ENCODE peak calls at places on chromosomes 13 and 19, in four cellular contexts. X is ACHN; H is stimulated activated CD8-positive, alpha-beta memory T cell treated with anti-CD3 and anti-CD28 coated beads, Interleukin-15, amount 100 ng/mL, for 24 hours; P is Right ventricle myocardium superior. K is an unnamed sample.

GRCh38 chr13:96551540-96551939 is 442.7 kb downstream of the OXGR1 start:
- DNase-seq in P (no peak), H (no peak), X (no peak), K (no peak)

GRCh38 chr19:3161453-3161852 is 17.1 kb upstream of the S1PR4 start:
- DNase-seq in H (no peak), X (no peak), P (no peak), K (no peak)

GRCh38 chr13:24271231-24271610 is 38.2 kb upstream of the C1QTNF9 start:
- DNase-seq in P (no peak), X (no peak), H (no peak), K (no peak)

GRCh38 chr13:113096745-113097305 is 8.8 kb upstream of the F7 start:
- DNase-seq in P (peak), H (no peak), X (no peak), K (no peak)

GRCh38 chr19:55341191-55342043 is 1.7 kb downstream of the KMT5C start:
- DNase-seq in X (peak), H (no peak), P (peak), K (no peak)

GRCh38 chr19:17385878-17386611 is 8.0 kb downstream of the CCDC194 start:
- DNase-seq in X (peak), H (peak), P (peak), K (no peak)

GRCh38 chr13:75544681-75545333 is 4.8 kb upstream of the UCHL3 start:
- DNase-seq in P (no peak), H (no peak), X (no peak), K (no peak)

GRCh38 chr13:113981201-113981605 is 7.3 kb upstream of the C13orf46 start:
- DNase-seq in P (peak), X (peak), H (no peak), K (no peak)

GRCh38 chr13:81929988-81930387 is 1589.1 kb upstream of the SPRY2 start:
- DNase-seq in P (no peak), X (peak), H (no peak), K (no peak)

GRCh38 chr19:2113436-2114211 is 16.9 kb downstream of the IZUMO4 start:
- DNase-seq in P (no peak), X (no peak), H (no peak), K (no peak)

GRCh38 chr19:29489182-29489951 is 36.4 kb upstream of the VSTM2B start:
- DNase-seq in P (no peak), X (no peak), H (no peak), K (no peak)

GRCh38 chr19:14772467-14772866 is 5.9 kb downstream of the ADGRE2 start:
- DNase-seq in X (no peak), P (no peak), H (no peak), K (no peak)

GRCh38 chr19:10112037-10112751 is 701 bp downstream of the P2RY11 start:
- DNase-seq in P (no peak), H (no peak), X (no peak), K (no peak)

GRCh38 chr13:41746259-41746658 is 214.7 kb downstream of the VWA8 start:
- DNase-seq in P (no peak), H (no peak), X (peak), K (no peak)

GRCh38 chr13:40170091-40170490 is 496.4 kb downstream of the FOXO1 start:
- DNase-seq in H (no peak), X (no peak), P (no peak), K (no peak)

GRCh38 chr13:112690242-112690943 is 555 bp downstream of the ATP11A start:
- DNase-seq in H (no peak), P (peak), X (peak), K (no peak)

GRCh38 chr19:45681391-45682015 is 10.2 kb downstream of the SNRPD2 start:
- DNase-seq in H (peak), X (peak), P (peak), K (peak)

GRCh38 chr13:31891472-31891871 is 140.1 kb upstream of the FRY start:
- DNase-seq in P (no peak), H (no peak), X (peak), K (no peak)

GRCh38 chr19:44927746-44928145 is 13.3 kb downstream of the APOC1 start:
- DNase-seq in X (peak), H (no peak), P (no peak), K (no peak)

GRCh38 chr13:23513460-23513859 is 56.8 kb upstream of the TNFRSF19 start:
- DNase-seq in H (no peak), P (no peak), X (no peak), K (no peak)

GRCh38 chr13:79417741-79418140 is 11.7 kb upstream of the RBM26 start:
- DNase-seq in X (no peak), H (no peak), P (no peak), K (no peak)

GRCh38 chr13:98368019-98368418 is 190.9 kb upstream of the RNF113B start:
- DNase-seq in P (no peak), H (no peak), X (peak), K (no peak)

GRCh38 chr19:46748325-46749109 is 2.3 kb upstream of the STRN4 start:
- DNase-seq in P (peak), H (peak), X (peak), K (peak)

GRCh38 chr13:34750078-34750703 is 191.9 kb upstream of the NBEA start:
- DNase-seq in X (no peak), P (peak), H (no peak), K (no peak)

GRCh38 chr19:15114153-15114540 is 6.9 kb downstream of the SYDE1 start:
- DNase-seq in P (no peak), H (no peak), X (no peak), K (no peak)